ENCODE peak calls at places on chromosomes 12 and 14, in five cellular contexts. C is smooth muscle cell of the brain vasculature, A is endothelial cell, K is SW 1271, H is ureter. O is an unnamed sample.

GRCh38 chr12:54352891-54353874 is 11.1 kb downstream of the GPR84 start:
- DNase-seq in C (no peak), A (no peak), K (no peak), H (no peak), O (no peak)

GRCh38 chr14:86510503-86510902 is 980.6 kb downstream of the FLRT2 start:
- DNase-seq in C (no peak), A (no peak), K (no peak), H (no peak), O (no peak)

GRCh38 chr12:122282066-122282465 is 15.8 kb upstream of the VPS33A start:
- DNase-seq in C (peak), A (no peak), K (no peak), H (no peak), O (no peak)

GRCh38 chr14:66003082-66003740 is 483.0 kb upstream of the CCDC196 start:
- DNase-seq in C (no peak), A (no peak), K (no peak), H (no peak), O (no peak)

GRCh38 chr12:75837700-75838099 is 193.9 kb downstream of the PHLDA1 start:
- DNase-seq in C (no peak), A (no peak), K (no peak), H (no peak), O (no peak)

GRCh38 chr12:111446044-111446581 is 40.4 kb downstream of the SH2B3 start:
- DNase-seq in C (no peak), A (peak), K (no peak), H (peak), O (peak)

GRCh38 chr12:62308201-62308600 is 48.0 kb downstream of the USP15 start:
- DNase-seq in C (no peak), A (no peak), K (no peak), H (no peak), O (no peak)

GRCh38 chr14:20681348-20682126 is 2.8 kb upstream of the RNASE4 start:
- DNase-seq in C (peak), A (peak), K (peak), H (peak), O (peak)

GRCh38 chr12:78759387-78759786 is 105.2 kb upstream of the SYT1 start:
- DNase-seq in C (no peak), A (no peak), K (no peak), H (no peak), O (no peak)

GRCh38 chr14:24411468-24412454 is 13.0 kb downstream of the NYNRIN start:
- DNase-seq in C (no peak), A (peak), K (no peak), H (no peak), O (no peak)

GRCh38 chr12:45671254-45671653 is 58.3 kb upstream of the ARID2 start:
- DNase-seq in C (no peak), A (no peak), K (no peak), H (no peak), O (no peak)

GRCh38 chr12:5789469-5789968 is 155.5 kb downstream of the ANO2 start:
- DNase-seq in C (no peak), A (no peak), K (no peak), H (no peak), O (no peak)

GRCh38 chr14:43116341-43116740 is 1390.7 kb downstream of the FSCB start:
- DNase-seq in C (no peak), A (no peak), K (no peak), H (no peak), O (no peak)

GRCh38 chr14:103544627-103545218 is 15.7 kb downstream of the TRMT61A start:
- DNase-seq in C (no peak), A (no peak), K (no peak), H (no peak), O (no peak)